ENCODE peak calls at places on chromosome 10, in five cellular contexts. One of them, this sample, is unnamed.

GRCh38 chr10:124593431-124593985 is 131.9 kb downstream of the LHPP start:
- DNase-seq in germinal center: no peak
- DNase-seq in iris pigment epithelial cell: no peak
- DNase-seq in fibroblast of lung: no peak
- DNase-seq in NCI-H2171 treated with DMSO at 0.1 percent for 48 hours: no peak
- DNase-seq in this sample: no peak

GRCh38 chr10:72001026-72001380 is 36.8 kb downstream of the CHST3 start:
- DNase-seq in germinal center: no peak
- DNase-seq in iris pigment epithelial cell: no peak
- DNase-seq in fibroblast of lung: no peak
- DNase-seq in NCI-H2171 treated with DMSO at 0.1 percent for 48 hours: no peak
- DNase-seq in this sample: no peak

GRCh38 chr10:19922236-19922963 is 106.2 kb downstream of the PLXDC2 start:
- DNase-seq in germinal center: no peak
- DNase-seq in iris pigment epithelial cell: peak
- DNase-seq in fibroblast of lung: peak
- DNase-seq in NCI-H2171 treated with DMSO at 0.1 percent for 48 hours: no peak
- DNase-seq in this sample: peak

GRCh38 chr10:50563906-50564305 is 59.9 kb downstream of the SGMS1 start:
- DNase-seq in germinal center: no peak
- DNase-seq in iris pigment epithelial cell: no peak
- DNase-seq in fibroblast of lung: no peak
- DNase-seq in NCI-H2171 treated with DMSO at 0.1 percent for 48 hours: no peak
- DNase-seq in this sample: no peak

GRCh38 chr10:52542891-52543290 is 228.8 kb downstream of the DKK1 start:
- DNase-seq in germinal center: no peak
- DNase-seq in iris pigment epithelial cell: no peak
- DNase-seq in fibroblast of lung: peak
- DNase-seq in NCI-H2171 treated with DMSO at 0.1 percent for 48 hours: no peak
- DNase-seq in this sample: no peak

GRCh38 chr10:79001082-79001885 is 67.5 kb upstream of the ZMIZ1 start:
- DNase-seq in germinal center: no peak
- DNase-seq in iris pigment epithelial cell: peak
- DNase-seq in fibroblast of lung: no peak
- DNase-seq in NCI-H2171 treated with DMSO at 0.1 percent for 48 hours: no peak
- DNase-seq in this sample: peak

GRCh38 chr10:1009071-1009494 is 16.6 kb downstream of the IDI2 start:
- DNase-seq in germinal center: no peak
- DNase-seq in iris pigment epithelial cell: no peak
- DNase-seq in fibroblast of lung: no peak
- DNase-seq in NCI-H2171 treated with DMSO at 0.1 percent for 48 hours: no peak
- DNase-seq in this sample: no peak

GRCh38 chr10:102261842-102262241 is 16.5 kb downstream of the GBF1 start:
- DNase-seq in germinal center: no peak
- DNase-seq in iris pigment epithelial cell: no peak
- DNase-seq in fibroblast of lung: no peak
- DNase-seq in NCI-H2171 treated with DMSO at 0.1 percent for 48 hours: no peak
- DNase-seq in this sample: no peak

GRCh38 chr10:50289196-50289595 is 37.9 kb upstream of the ASAH2 start:
- DNase-seq in germinal center: no peak
- DNase-seq in iris pigment epithelial cell: no peak
- DNase-seq in fibroblast of lung: no peak
- DNase-seq in NCI-H2171 treated with DMSO at 0.1 percent for 48 hours: no peak
- DNase-seq in this sample: no peak

GRCh38 chr10:35726850-35727249 is 84.8 kb upstream of the FZD8 start:
- DNase-seq in germinal center: no peak
- DNase-seq in iris pigment epithelial cell: no peak
- DNase-seq in fibroblast of lung: no peak
- DNase-seq in NCI-H2171 treated with DMSO at 0.1 percent for 48 hours: no peak
- DNase-seq in this sample: no peak

GRCh38 chr10:44792119-44792783 is 118.9 kb upstream of the TMEM72 start:
- DNase-seq in germinal center: no peak
- DNase-seq in iris pigment epithelial cell: no peak
- DNase-seq in fibroblast of lung: no peak
- DNase-seq in NCI-H2171 treated with DMSO at 0.1 percent for 48 hours: no peak
- DNase-seq in this sample: no peak

GRCh38 chr10:30990971-30991646 is 40.6 kb downstream of the ZNF438 start:
- DNase-seq in germinal center: no peak
- DNase-seq in iris pigment epithelial cell: no peak
- DNase-seq in fibroblast of lung: no peak
- DNase-seq in NCI-H2171 treated with DMSO at 0.1 percent for 48 hours: no peak
- DNase-seq in this sample: no peak

GRCh38 chr10:113661332-113661731 is 2.5 kb downstream of the NRAP start:
- DNase-seq in germinal center: no peak
- DNase-seq in iris pigment epithelial cell: no peak
- DNase-seq in fibroblast of lung: no peak
- DNase-seq in NCI-H2171 treated with DMSO at 0.1 percent for 48 hours: no peak
- DNase-seq in this sample: no peak

GRCh38 chr10:75202321-75203096 is 8.1 kb upstream of the VDAC2 start:
- DNase-seq in germinal center: no peak
- DNase-seq in iris pigment epithelial cell: peak
- DNase-seq in fibroblast of lung: peak
- DNase-seq in NCI-H2171 treated with DMSO at 0.1 percent for 48 hours: no peak
- DNase-seq in this sample: peak

GRCh38 chr10:17348111-17349008 is 106.0 kb downstream of the ST8SIA6 start:
- DNase-seq in germinal center: no peak
- DNase-seq in iris pigment epithelial cell: peak
- DNase-seq in fibroblast of lung: peak
- DNase-seq in NCI-H2171 treated with DMSO at 0.1 percent for 48 hours: no peak
- DNase-seq in this sample: peak

GRCh38 chr10:88165849-88166271 is 302.4 kb downstream of the PTEN start:
- DNase-seq in germinal center: no peak
- DNase-seq in iris pigment epithelial cell: peak
- DNase-seq in fibroblast of lung: no peak
- DNase-seq in NCI-H2171 treated with DMSO at 0.1 percent for 48 hours: no peak
- DNase-seq in this sample: no peak

GRCh38 chr10:34719336-34719735 is 95.8 kb downstream of the PARD3 start:
- DNase-seq in germinal center: no peak
- DNase-seq in iris pigment epithelial cell: no peak
- DNase-seq in fibroblast of lung: no peak
- DNase-seq in NCI-H2171 treated with DMSO at 0.1 percent for 48 hours: no peak
- DNase-seq in this sample: no peak

GRCh38 chr10:129542589-129542988 is 75.5 kb downstream of the MGMT start:
- DNase-seq in germinal center: no peak
- DNase-seq in iris pigment epithelial cell: no peak
- DNase-seq in fibroblast of lung: no peak
- DNase-seq in NCI-H2171 treated with DMSO at 0.1 percent for 48 hours: no peak
- DNase-seq in this sample: no peak

GRCh38 chr10:34548466-34548865 is 266.6 kb downstream of the PARD3 start:
- DNase-seq in germinal center: no peak
- DNase-seq in iris pigment epithelial cell: no peak
- DNase-seq in fibroblast of lung: no peak
- DNase-seq in NCI-H2171 treated with DMSO at 0.1 percent for 48 hours: no peak
- DNase-seq in this sample: no peak

GRCh38 chr10:34585422-34586115 is 229.5 kb downstream of the PARD3 start:
- DNase-seq in germinal center: no peak
- DNase-seq in iris pigment epithelial cell: peak
- DNase-seq in fibroblast of lung: no peak
- DNase-seq in NCI-H2171 treated with DMSO at 0.1 percent for 48 hours: no peak
- DNase-seq in this sample: no peak

GRCh38 chr10:45243261-45243660 is 72.1 kb downstream of the OR13A1 start:
- DNase-seq in germinal center: no peak
- DNase-seq in iris pigment epithelial cell: no peak
- DNase-seq in fibroblast of lung: no peak
- DNase-seq in NCI-H2171 treated with DMSO at 0.1 percent for 48 hours: no peak
- DNase-seq in this sample: no peak

GRCh38 chr10:110651044-110651958 is 7.2 kb downstream of the RBM20 start:
- DNase-seq in germinal center: no peak
- DNase-seq in iris pigment epithelial cell: peak
- DNase-seq in fibroblast of lung: peak
- DNase-seq in NCI-H2171 treated with DMSO at 0.1 percent for 48 hours: no peak
- DNase-seq in this sample: peak

GRCh38 chr10:132549416-132549815 is 11.8 kb downstream of the INPP5A start:
- DNase-seq in germinal center: no peak
- DNase-seq in iris pigment epithelial cell: no peak
- DNase-seq in fibroblast of lung: no peak
- DNase-seq in NCI-H2171 treated with DMSO at 0.1 percent for 48 hours: peak
- DNase-seq in this sample: no peak